ENCODE peak calls at places on chromosomes 5 and 9, in six cellular contexts. One of them, this sample, is unnamed.

GRCh38 chr9:113620377-113621161 is 157.0 kb downstream of the RGS3 start:
- DNase-seq in left ventricle myocardium inferior: peak
- DNase-seq in WTC11: no peak
- DNase-seq in HFFc6: peak
- DNase-seq in choroid plexus epithelial cell: peak
- DNase-seq in BJ: peak
- DNase-seq in this sample: peak

GRCh38 chr5:72525816-72526215 is 18.6 kb upstream of the ZNF366 start:
- DNase-seq in left ventricle myocardium inferior: no peak
- DNase-seq in WTC11: no peak
- DNase-seq in HFFc6: peak
- DNase-seq in choroid plexus epithelial cell: peak
- DNase-seq in BJ: peak
- DNase-seq in this sample: no peak

GRCh38 chr9:76576344-76576743 is 117.4 kb downstream of the GCNT1 start:
- DNase-seq in left ventricle myocardium inferior: no peak
- DNase-seq in WTC11: no peak
- DNase-seq in HFFc6: peak
- DNase-seq in choroid plexus epithelial cell: peak
- DNase-seq in BJ: peak
- DNase-seq in this sample: no peak

GRCh38 chr5:114010362-114010761 is 351.5 kb upstream of the KCNN2 start:
- DNase-seq in left ventricle myocardium inferior: no peak
- DNase-seq in WTC11: no peak
- DNase-seq in HFFc6: peak
- DNase-seq in choroid plexus epithelial cell: peak
- DNase-seq in BJ: peak
- DNase-seq in this sample: no peak

GRCh38 chr5:21701317-21701716 is 1151.8 kb downstream of the CDH12 start:
- DNase-seq in left ventricle myocardium inferior: no peak
- DNase-seq in WTC11: no peak
- DNase-seq in HFFc6: no peak
- DNase-seq in choroid plexus epithelial cell: peak
- DNase-seq in BJ: no peak
- DNase-seq in this sample: no peak

GRCh38 chr5:98679963-98680362 is 93.5 kb upstream of the RGMB start:
- DNase-seq in left ventricle myocardium inferior: no peak
- DNase-seq in WTC11: no peak
- DNase-seq in HFFc6: no peak
- DNase-seq in choroid plexus epithelial cell: peak
- DNase-seq in BJ: no peak
- DNase-seq in this sample: no peak

GRCh38 chr5:31783246-31783645 is 144.3 kb downstream of the PDZD2 start:
- DNase-seq in left ventricle myocardium inferior: no peak
- DNase-seq in WTC11: no peak
- DNase-seq in HFFc6: no peak
- DNase-seq in choroid plexus epithelial cell: no peak
- DNase-seq in BJ: no peak
- DNase-seq in this sample: no peak

GRCh38 chr5:163569284-163569683 is 63.9 kb downstream of the MAT2B start:
- DNase-seq in left ventricle myocardium inferior: no peak
- DNase-seq in WTC11: no peak
- DNase-seq in HFFc6: peak
- DNase-seq in choroid plexus epithelial cell: peak
- DNase-seq in BJ: no peak
- DNase-seq in this sample: no peak

GRCh38 chr5:1513326-1514026 is 10.3 kb downstream of the LPCAT1 start:
- DNase-seq in left ventricle myocardium inferior: peak
- DNase-seq in WTC11: peak
- DNase-seq in HFFc6: no peak
- DNase-seq in choroid plexus epithelial cell: no peak
- DNase-seq in BJ: no peak
- DNase-seq in this sample: peak

GRCh38 chr5:15450473-15450872 is 49.5 kb upstream of the FBXL7 start:
- DNase-seq in left ventricle myocardium inferior: no peak
- DNase-seq in WTC11: no peak
- DNase-seq in HFFc6: no peak
- DNase-seq in choroid plexus epithelial cell: no peak
- DNase-seq in BJ: no peak
- DNase-seq in this sample: no peak
- TF ChIP-seq CTCF in left ventricle myocardium inferior: no peak
- TF ChIP-seq CTCF in WTC11: no peak
- TF ChIP-seq CTCF in HFFc6: no peak
- TF ChIP-seq CTCF in choroid plexus epithelial cell: no peak
- TF ChIP-seq CTCF in BJ: no peak
- TF ChIP-seq CTCF in this sample: no peak

DNA sequence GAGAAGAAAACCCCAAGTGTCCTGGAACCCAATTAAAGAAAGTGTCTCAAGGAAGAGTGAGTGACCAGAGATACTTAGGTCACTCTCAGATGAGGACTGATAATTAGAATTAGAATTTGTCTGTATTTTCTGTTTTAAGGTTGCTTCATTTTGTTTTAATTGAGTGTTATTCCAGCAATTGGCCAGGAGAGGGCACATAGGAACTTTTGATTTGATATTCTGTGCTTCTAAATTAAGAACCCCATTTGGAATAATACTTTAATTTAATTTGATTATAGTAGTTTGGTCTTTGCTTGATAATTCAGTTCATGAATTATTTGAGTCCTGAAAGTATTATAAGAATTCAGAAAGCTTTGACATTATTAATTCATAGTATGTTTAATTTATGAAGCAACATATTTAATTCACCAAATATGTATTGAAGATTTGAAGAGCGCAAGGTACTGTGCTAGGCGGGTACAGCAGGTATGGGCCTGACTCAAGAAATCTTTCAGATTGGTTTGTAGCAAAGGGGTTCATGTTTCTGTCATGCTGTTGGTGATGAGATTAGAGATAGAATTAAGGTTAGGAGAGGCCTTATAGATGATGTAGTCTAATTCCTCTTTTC is 4.9 kb downstream of the MRPL22 start:
- DNase-seq in left ventricle myocardium inferior: no peak
- DNase-seq in WTC11: no peak
- DNase-seq in HFFc6: no peak
- DNase-seq in choroid plexus epithelial cell: peak
- DNase-seq in BJ: no peak
- DNase-seq in this sample: no peak
- TF ChIP-seq CTCF in left ventricle myocardium inferior: peak
- TF ChIP-seq CTCF in WTC11: peak
- TF ChIP-seq CTCF in HFFc6: peak
- TF ChIP-seq CTCF in choroid plexus epithelial cell: peak
- TF ChIP-seq CTCF in BJ: peak
- TF ChIP-seq CTCF in this sample: peak

GRCh38 chr5:33549982-33550567 is 109.3 kb downstream of the TARS1 start:
- DNase-seq in left ventricle myocardium inferior: no peak
- DNase-seq in WTC11: no peak
- DNase-seq in HFFc6: no peak
- DNase-seq in choroid plexus epithelial cell: no peak
- DNase-seq in BJ: no peak
- DNase-seq in this sample: no peak
- TF ChIP-seq CTCF in left ventricle myocardium inferior: no peak
- TF ChIP-seq CTCF in WTC11: no peak
- TF ChIP-seq CTCF in HFFc6: no peak
- TF ChIP-seq CTCF in choroid plexus epithelial cell: no peak
- TF ChIP-seq CTCF in BJ: no peak
- TF ChIP-seq CTCF in this sample: no peak

GRCh38 chr5:35345222-35345621 is 114.9 kb upstream of the PRLR start:
- DNase-seq in left ventricle myocardium inferior: no peak
- DNase-seq in WTC11: no peak
- DNase-seq in HFFc6: no peak
- DNase-seq in choroid plexus epithelial cell: peak
- DNase-seq in BJ: no peak
- DNase-seq in this sample: no peak
- TF ChIP-seq CTCF in left ventricle myocardium inferior: no peak
- TF ChIP-seq CTCF in WTC11: no peak
- TF ChIP-seq CTCF in HFFc6: no peak
- TF ChIP-seq CTCF in choroid plexus epithelial cell: no peak
- TF ChIP-seq CTCF in BJ: no peak
- TF ChIP-seq CTCF in this sample: no peak

DNA sequence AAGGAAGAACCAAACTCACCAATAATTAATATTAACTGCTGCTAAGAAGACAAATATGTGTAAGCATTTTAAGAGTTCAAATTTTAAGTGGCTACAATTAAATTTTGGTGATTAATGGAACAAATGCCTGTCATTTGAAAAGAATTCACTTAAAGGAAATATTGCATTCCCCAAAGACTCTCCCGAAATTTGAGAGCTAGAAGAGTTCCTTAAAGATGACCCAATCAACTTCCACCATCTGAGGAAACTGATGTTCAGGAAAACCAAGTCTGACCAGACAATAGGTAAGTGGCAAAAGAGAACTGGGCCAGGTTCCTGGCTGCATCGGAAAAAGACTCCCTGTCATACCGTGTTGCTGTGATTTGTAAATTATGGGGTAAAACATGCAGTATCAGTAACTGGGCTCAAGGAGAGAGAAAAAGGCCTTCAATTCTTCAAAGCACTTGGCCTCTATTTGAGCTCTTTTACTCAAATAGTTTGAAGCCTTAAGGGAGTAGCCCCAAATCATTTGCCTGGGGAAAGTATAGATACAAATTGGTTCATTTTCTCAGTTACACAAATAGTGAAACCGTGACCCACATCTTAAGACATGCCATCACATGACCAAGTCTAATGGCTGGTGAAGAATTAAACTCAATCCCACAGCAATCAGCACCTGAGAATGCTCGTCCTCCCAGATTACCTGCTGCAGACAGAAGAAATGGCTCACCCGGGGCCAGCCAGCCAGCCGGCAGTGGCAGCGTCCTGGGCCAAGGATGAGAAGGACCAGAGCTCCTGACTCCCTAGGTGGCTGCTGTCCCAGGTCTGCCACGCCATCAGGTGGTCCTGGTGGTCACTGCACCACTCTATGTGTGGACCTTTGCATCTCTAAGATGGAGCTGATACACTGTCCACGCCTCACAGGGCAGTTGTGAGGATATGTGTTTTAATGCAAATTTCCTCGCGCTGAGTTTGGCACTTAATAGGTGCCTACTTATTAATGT is 162.9 kb downstream of the TTLL11 start:
- DNase-seq in left ventricle myocardium inferior: no peak
- DNase-seq in WTC11: peak
- DNase-seq in HFFc6: no peak
- DNase-seq in choroid plexus epithelial cell: no peak
- DNase-seq in BJ: no peak
- DNase-seq in this sample: peak
- TF ChIP-seq CTCF in left ventricle myocardium inferior: peak
- TF ChIP-seq CTCF in WTC11: peak
- TF ChIP-seq CTCF in HFFc6: peak
- TF ChIP-seq CTCF in choroid plexus epithelial cell: peak
- TF ChIP-seq CTCF in BJ: no peak
- TF ChIP-seq CTCF in this sample: no peak

GRCh38 chr5:53681079-53681478 is 120.6 kb downstream of the NDUFS4 start:
- DNase-seq in left ventricle myocardium inferior: no peak
- DNase-seq in WTC11: no peak
- DNase-seq in HFFc6: no peak
- DNase-seq in choroid plexus epithelial cell: no peak
- DNase-seq in BJ: no peak
- DNase-seq in this sample: no peak
- TF ChIP-seq CTCF in left ventricle myocardium inferior: no peak
- TF ChIP-seq CTCF in WTC11: no peak
- TF ChIP-seq CTCF in HFFc6: no peak
- TF ChIP-seq CTCF in choroid plexus epithelial cell: no peak
- TF ChIP-seq CTCF in BJ: no peak
- TF ChIP-seq CTCF in this sample: no peak

DNA sequence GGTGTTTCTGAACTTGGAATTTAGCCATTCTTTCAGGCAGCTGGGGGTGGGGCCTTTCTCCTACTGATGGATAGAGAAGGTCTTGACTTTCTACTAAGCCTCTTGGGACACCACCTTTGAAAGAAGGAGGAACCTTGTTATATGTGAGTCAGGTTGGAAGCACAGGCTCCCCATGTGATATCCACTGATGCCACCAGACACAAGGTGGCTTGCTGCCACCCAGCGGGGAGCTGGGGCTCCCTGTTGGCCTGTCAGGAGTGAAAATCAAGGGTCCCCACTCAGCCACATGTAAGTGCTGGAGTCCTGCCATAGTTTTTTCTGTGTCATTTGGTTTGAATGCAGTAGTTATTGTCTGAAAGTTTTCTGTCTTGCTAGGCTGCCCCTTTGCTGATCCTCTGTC is 252.4 kb upstream of the NFIL3 start:
- DNase-seq in left ventricle myocardium inferior: no peak
- DNase-seq in WTC11: no peak
- DNase-seq in HFFc6: peak
- DNase-seq in choroid plexus epithelial cell: no peak
- DNase-seq in BJ: no peak
- DNase-seq in this sample: no peak
- TF ChIP-seq CTCF in left ventricle myocardium inferior: peak
- TF ChIP-seq CTCF in WTC11: no peak
- TF ChIP-seq CTCF in HFFc6: peak
- TF ChIP-seq CTCF in choroid plexus epithelial cell: no peak
- TF ChIP-seq CTCF in BJ: no peak
- TF ChIP-seq CTCF in this sample: no peak

DNA sequence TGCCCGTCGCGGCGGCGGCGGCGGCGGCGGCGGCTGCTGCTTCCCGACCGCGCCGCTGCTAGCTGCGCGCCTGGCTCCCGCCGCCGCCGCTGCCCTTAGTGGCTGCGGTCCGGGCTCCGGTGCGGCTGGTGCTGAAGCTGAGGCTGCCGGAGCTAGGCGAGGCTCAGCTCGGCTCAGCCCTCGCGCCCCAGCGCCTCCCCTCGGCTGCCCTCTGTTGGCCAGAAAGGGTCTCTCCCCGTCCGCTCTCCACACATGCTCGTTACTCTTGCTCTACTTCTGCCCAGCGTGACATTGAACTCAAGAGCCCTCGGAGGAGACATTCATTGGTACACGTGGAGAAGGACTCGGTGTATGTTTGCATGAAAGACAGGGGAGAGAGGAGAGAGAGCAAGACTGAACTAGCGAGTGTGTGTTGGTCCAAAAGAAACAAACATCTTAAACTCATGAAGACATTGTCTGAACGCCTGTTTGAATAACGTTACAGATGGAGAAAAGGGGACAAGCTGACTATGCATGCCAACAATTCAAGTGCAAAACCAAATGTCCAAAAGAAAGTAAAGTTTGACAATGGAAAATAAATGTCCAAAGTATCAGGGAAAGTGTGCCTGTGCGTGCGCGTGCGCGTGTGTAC is at the start of gene HCN1:
- DNase-seq in left ventricle myocardium inferior: peak
- DNase-seq in WTC11: peak
- DNase-seq in HFFc6: no peak
- DNase-seq in choroid plexus epithelial cell: peak
- DNase-seq in BJ: peak
- DNase-seq in this sample: peak
- TF ChIP-seq CTCF in left ventricle myocardium inferior: peak
- TF ChIP-seq CTCF in WTC11: peak
- TF ChIP-seq CTCF in HFFc6: peak
- TF ChIP-seq CTCF in choroid plexus epithelial cell: peak
- TF ChIP-seq CTCF in BJ: peak
- TF ChIP-seq CTCF in this sample: peak